ENCODE peak calls at places on chromosome X, in eight cellular contexts. B is heart right ventricle, L is OCI-LY7, E is WERI-Rb-1, R is H9, Y is Caco-2, G is mammary epithelial cell, W is sigmoid colon. U is an unnamed sample.

GRCh38 chrX:29172880-29173279 is 585.6 kb downstream of the IL1RAPL1 start:
- DNase-seq in B (no peak), L (no peak), E (no peak), R (no peak), Y (no peak), G (no peak), W (no peak), U (no peak)

GRCh38 chrX:80812176-80812575 is 2.5 kb upstream of the BRWD3 start:
- DNase-seq in B (no peak), L (peak; percentile 55), E (peak; percentile 21), R (peak; percentile 58), Y (peak; percentile 2), G (peak; percentile 11), W (no peak), U (peak; percentile 49)

GRCh38 chrX:105495376-105495775 is 274.9 kb upstream of the TEX13A start:
- DNase-seq in B (no peak), L (no peak), E (no peak), R (no peak), Y (no peak), G (no peak), W (no peak), U (no peak)

GRCh38 chrX:3651272-3651671 is 62.2 kb downstream of the PRKX start:
- DNase-seq in B (no peak), L (peak; percentile 24), E (no peak), R (no peak), Y (no peak), G (peak; percentile 8), W (no peak), U (no peak)

GRCh38 chrX:107567370-107567769 is 60.9 kb upstream of the PRPS1 start:
- DNase-seq in B (no peak), L (no peak), E (no peak), R (no peak), Y (no peak), G (no peak), W (no peak), U (no peak)

GRCh38 chrX:45710081-45710801 is 509.6 kb upstream of the DIPK2B start:
- DNase-seq in B (no peak), L (no peak), E (no peak), R (no peak), Y (no peak), G (peak; percentile 99), W (no peak), U (peak; percentile 80)

GRCh38 chrX:37077646-37078433 is 69.7 kb downstream of the FAM47C start:
- DNase-seq in B (no peak), L (no peak), E (no peak), R (no peak), Y (no peak), G (no peak), W (no peak), U (no peak)

GRCh38 chrX:64152857-64153256 is 52.7 kb downstream of the AMER1 start:
- DNase-seq in B (no peak), L (no peak), E (peak; percentile 11), R (peak; percentile 64), Y (peak; percentile 1), G (no peak), W (no peak), U (no peak)

GRCh38 chrX:98607739-98608138 is 1724.0 kb downstream of the RPA4 start:
- DNase-seq in B (no peak), L (no peak), E (no peak), R (peak; percentile 52), Y (no peak), G (no peak), W (no peak), U (no peak)

DNA sequence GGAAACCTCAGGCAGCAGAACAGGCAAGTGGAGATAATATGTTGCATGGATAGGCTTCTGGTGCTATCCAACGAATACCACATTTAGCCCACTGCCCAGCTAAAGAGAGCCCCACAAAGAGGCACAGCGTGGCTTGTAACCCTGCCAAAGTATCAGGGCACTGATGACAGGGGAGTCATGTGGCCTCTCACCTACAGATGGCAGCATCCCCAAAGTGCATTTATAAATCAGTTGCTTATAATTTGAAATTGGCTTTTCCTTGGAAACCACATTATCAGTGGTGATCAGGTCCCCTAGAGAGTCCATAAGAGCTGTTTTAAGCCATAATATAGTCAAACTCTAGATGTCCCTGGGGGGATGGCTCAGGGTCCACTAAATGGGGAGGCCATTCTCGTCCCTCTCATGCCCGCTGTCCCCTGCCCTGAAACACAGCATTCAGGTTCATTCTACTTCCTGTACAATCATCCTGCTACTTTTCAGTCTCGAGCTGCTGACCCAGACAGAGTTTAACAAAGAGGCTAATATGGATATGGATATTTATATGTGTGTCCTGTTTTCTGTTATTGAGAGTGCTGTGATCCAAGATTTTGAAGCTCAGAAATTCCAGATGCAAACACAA is 28.6 kb downstream of the SRPX start:
- DNase-seq in B (no peak), L (peak; percentile 65), E (no peak), R (peak; percentile 31), Y (no peak), G (no peak), W (no peak), U (peak; percentile 16)
- TF ChIP-seq CTCF in B (peak; percentile 51), L (peak; percentile 80), E (peak; percentile 58), R (peak; percentile 63), Y (peak; percentile 38), G (peak; percentile 57), W (peak; percentile 36), U (no peak)

GRCh38 chrX:34521563-34521962 is 135.5 kb downstream of the TMEM47 start:
- DNase-seq in B (no peak), L (no peak), E (no peak), R (peak; percentile 38), Y (peak; percentile 0), G (peak; percentile 21), W (no peak), U (no peak)
- TF ChIP-seq CTCF in B (no peak), L (no peak), E (peak; percentile 36), R (peak; percentile 78), Y (no peak), G (peak; percentile 31), W (no peak), U (no peak)

GRCh38 chrX:113868716-113869115 is 715.2 kb upstream of the HTR2C start:
- DNase-seq in B (no peak), L (no peak), E (no peak), R (no peak), Y (no peak), G (no peak), W (no peak), U (no peak)
- TF ChIP-seq CTCF in B (no peak), L (no peak), E (no peak), R (no peak), Y (no peak), G (no peak), W (no peak), U (no peak)

GRCh38 chrX:43556207-43556606 is 99.9 kb upstream of the MAOA start:
- DNase-seq in B (no peak), L (no peak), E (no peak), R (no peak), Y (no peak), G (no peak), W (no peak), U (no peak)

GRCh38 chrX:43562372-43562771 is 93.7 kb upstream of the MAOA start:
- DNase-seq in B (no peak), L (no peak), E (no peak), R (no peak), Y (no peak), G (no peak), W (no peak), U (no peak)

GRCh38 chrX:43557792-43558191 is 98.3 kb upstream of the MAOA start:
- DNase-seq in B (peak; percentile 8), L (peak; percentile 72), E (peak; percentile 65), R (peak; percentile 45), Y (peak; percentile 43), G (peak; percentile 31), W (peak; percentile 68), U (peak; percentile 74)

GRCh38 chrX:43560247-43560946 is 95.7 kb upstream of the MAOA start:
- DNase-seq in B (no peak), L (no peak), E (peak; percentile 8), R (no peak), Y (no peak), G (no peak), W (no peak), U (no peak)

DNA sequence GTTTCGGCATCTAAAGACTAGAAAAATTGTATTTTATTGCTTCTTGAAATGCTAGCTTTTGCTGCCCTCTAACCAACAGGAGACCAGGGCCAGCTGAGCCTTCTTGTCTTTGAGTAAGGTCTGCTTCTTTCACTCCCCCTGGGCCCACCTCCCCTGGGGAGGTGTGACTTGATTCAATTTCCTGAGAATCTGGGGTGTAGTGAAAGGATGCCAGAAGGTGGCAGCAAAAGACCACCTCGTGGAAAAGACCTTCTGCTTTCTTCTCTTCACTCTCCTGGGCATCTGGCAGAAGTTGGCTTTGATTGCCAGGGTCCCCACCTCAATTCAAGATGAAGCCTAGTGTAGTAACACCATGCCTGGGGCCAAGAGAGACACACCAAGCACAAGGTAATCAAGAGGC is 96.5 kb upstream of the MAOA start:
- DNase-seq in B (no peak), L (peak; percentile 61), E (peak; percentile 59), R (peak; percentile 77), Y (peak; percentile 49), G (peak; percentile 30), W (peak; percentile 66), U (peak; percentile 49)
- TF ChIP-seq CTCF in B (peak; percentile 66), L (peak; percentile 72), E (peak; percentile 64), R (peak; percentile 87), Y (peak; percentile 48), G (peak; percentile 32), W (peak; percentile 42), U (peak; percentile 32)

DNA sequence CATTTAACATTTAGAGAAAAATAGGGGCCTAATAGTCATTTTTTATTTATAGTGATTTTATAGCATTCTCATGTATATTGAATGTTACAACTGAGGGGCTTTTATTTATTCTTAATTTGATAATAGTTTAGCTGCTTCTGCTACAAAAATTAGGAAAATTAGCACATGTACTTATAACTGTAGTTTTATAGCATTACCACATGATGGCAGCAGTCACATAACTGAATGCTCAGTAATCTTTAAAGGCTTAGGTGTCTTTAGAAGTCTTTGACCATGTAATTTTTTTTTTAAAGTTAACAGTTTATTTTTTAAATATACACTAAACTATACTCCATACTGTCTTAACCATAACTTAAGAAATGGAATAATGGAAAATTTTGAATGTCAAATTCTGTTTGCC is 136.6 kb downstream of the STAG2 start:
- DNase-seq in B (no peak), L (peak; percentile 48), E (no peak), R (no peak), Y (peak; percentile 7), G (peak; percentile 8), W (no peak), U (no peak)
- TF ChIP-seq CTCF in B (peak; percentile 67), L (peak; percentile 77), E (no peak), R (peak; percentile 74), Y (peak; percentile 15), G (peak; percentile 58), W (peak; percentile 44), U (peak; percentile 64)